ENCODE peak calls at places on chromosome 16, in six cellular contexts. Q, D, X, T, H and F are unnamed samples.

GRCh38 chr16:2277466-2278271 is 9.7 kb upstream of the RNPS1 start:
- DNase-seq in Q (no peak), D (no peak), X (no peak), T (no peak), H (no peak), F (no peak)

GRCh38 chr16:85519540-85520231 is 93.4 kb upstream of the GSE1 start:
- DNase-seq in Q (no peak), D (no peak), X (no peak), T (no peak), H (no peak), F (no peak)

GRCh38 chr16:27531186-27531585 is 18.5 kb downstream of the GTF3C1 start:
- DNase-seq in Q (no peak), D (no peak), X (no peak), T (no peak), H (no peak), F (no peak)

GRCh38 chr16:86828202-86828601 is 249.9 kb downstream of the FOXL1 start:
- DNase-seq in Q (no peak), D (no peak), X (no peak), T (no peak), H (no peak), F (no peak)

GRCh38 chr16:11602321-11602720 is 15.6 kb upstream of the LITAF start:
- DNase-seq in Q (no peak), D (no peak), X (no peak), T (no peak), H (no peak), F (no peak)

GRCh38 chr16:47565454-47565853 is 104.3 kb downstream of the PHKB start:
- DNase-seq in Q (no peak), D (no peak), X (no peak), T (no peak), H (no peak), F (no peak)

GRCh38 chr16:64150193-64150592 is 971.7 kb downstream of the CDH11 start:
- DNase-seq in Q (no peak), D (no peak), X (no peak), T (no peak), H (no peak), F (no peak)

GRCh38 chr16:14628806-14629611 is 1.1 kb downstream of the PARN start:
- DNase-seq in Q (no peak), D (no peak), X (no peak), T (no peak), H (no peak), F (no peak)

GRCh38 chr16:68665501-68665900 is 20.4 kb downstream of the CDH3 start:
- DNase-seq in Q (no peak), D (no peak), X (no peak), T (no peak), H (no peak), F (no peak)

GRCh38 chr16:14155572-14156213 is 84.6 kb downstream of the MRTFB start:
- DNase-seq in Q (no peak), D (no peak), X (no peak), T (no peak), H (no peak), F (no peak)

GRCh38 chr16:23914935-23915549 is 79.3 kb downstream of the PRKCB start:
- DNase-seq in Q (no peak), D (no peak), X (no peak), T (no peak), H (no peak), F (no peak)

GRCh38 chr16:75080205-75081029 is 36.2 kb downstream of the LDHD start:
- DNase-seq in Q (no peak), D (no peak), X (no peak), T (no peak), H (no peak), F (no peak)

DNA sequence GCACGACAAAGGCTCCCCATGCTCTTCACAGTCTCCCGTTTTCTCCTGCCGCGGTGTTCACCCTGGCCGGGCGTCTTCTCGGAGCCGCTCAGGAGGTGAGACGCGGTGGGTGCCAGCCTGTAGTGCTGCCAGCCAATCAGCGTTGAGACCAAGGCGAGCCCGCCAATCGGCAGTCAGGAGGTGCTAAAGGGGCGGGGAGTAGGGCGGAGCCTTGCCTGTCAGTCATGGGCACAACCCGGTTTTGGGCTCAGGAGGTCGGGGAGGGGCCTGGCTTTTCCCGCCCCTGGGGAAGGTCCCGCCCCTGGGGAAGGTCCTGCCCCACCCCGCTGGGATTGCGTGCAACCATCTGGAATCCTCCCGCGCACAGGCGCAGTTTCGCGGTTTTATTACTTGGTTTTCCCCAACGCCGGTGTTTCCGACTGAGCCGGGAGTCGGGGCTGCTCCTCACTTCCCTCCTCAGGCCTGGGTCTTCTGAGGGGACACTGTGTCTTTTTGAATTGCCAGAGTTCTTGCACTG is at the start of gene PRDM7:
- DNase-seq in Q (peak), D (peak), X (peak), T (peak), H (peak), F (peak)
- TF ChIP-seq POLR2A in Q (no peak), D (no peak), X (peak), T (peak), H (no peak), F (no peak)

GRCh38 chr16:66691234-66691633 is 5.3 kb downstream of the CMTM4 start:
- DNase-seq in Q (no peak), D (no peak), X (no peak), T (no peak), H (no peak), F (no peak)
- TF ChIP-seq TAF1 in Q (no peak), D (no peak), X (no peak), T (no peak), H (no peak), F (no peak)

GRCh38 chr16:57264950-57265371 is 19.5 kb downstream of the PLLP start:
- DNase-seq in Q (no peak), D (no peak), X (no peak), T (no peak), H (no peak), F (no peak)
- TF ChIP-seq POLR2A in Q (no peak), D (no peak), X (no peak), T (no peak), H (no peak), F (no peak)

GRCh38 chr16:10188236-10188635 is 6.0 kb upstream of the GRIN2A start:
- DNase-seq in Q (no peak), D (no peak), X (no peak), T (no peak), H (no peak), F (no peak)
- TF ChIP-seq TAF1 in Q (no peak), D (no peak), X (no peak), T (no peak), H (no peak), F (no peak)

DNA sequence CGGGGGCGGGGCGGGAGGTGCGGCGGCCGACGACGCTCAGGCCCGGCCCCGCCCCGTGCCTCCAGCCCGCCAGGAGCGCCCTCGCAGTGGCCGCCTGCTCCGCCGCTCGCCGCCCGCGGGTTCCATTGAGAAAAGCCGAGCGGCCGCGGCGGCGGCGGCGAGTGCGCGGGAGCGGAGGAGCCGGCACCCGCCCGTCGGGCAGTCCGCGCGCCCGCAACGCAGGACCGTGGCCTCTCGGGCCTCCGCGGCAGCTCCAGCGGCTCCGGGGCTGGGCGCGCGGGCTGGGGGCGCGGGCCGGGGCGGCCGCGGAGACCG is at the start of gene ZFPM1:
- DNase-seq in Q (no peak), D (no peak), X (no peak), T (no peak), H (no peak), F (no peak)
- TF ChIP-seq POLR2A in Q (no peak), D (no peak), X (peak), T (no peak), H (peak), F (no peak)

DNA sequence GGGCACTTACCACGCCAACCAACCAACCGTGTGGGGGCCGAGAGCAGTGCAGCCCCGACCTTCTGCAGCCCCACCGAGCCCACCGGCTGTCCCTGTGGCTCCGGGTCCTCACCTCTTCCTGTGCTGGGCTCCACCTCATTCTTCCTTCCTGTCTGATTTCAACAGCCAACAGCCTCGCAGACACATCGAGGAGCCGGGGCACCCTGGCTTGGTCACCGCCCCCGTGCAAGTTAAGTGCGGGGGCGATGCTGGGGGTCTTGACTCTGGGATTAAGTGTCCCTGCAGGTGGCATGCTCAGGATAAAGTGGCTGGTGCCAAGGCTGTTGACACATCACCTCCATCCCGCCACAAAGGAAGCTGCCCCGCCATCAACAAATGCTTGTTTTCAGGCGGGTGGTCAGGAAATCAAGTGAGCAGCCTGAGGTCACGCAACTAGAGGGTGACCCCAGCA is at the start of gene NLRC3:
- DNase-seq in Q (no peak), D (no peak), X (no peak), T (no peak), H (no peak), F (no peak)
- TF ChIP-seq TAF1 in Q (no peak), D (no peak), X (no peak), T (no peak), H (no peak), F (peak)